ENCODE peak calls at places on chromosomes 3 and 15, in nine cellular contexts. One of them, this sample, is unnamed. For H3K27me3, the result is how much of the 10 kb centered on the place peaks cover.

GRCh38 chr3:77906102-77906709 is 866.3 kb downstream of the ROBO2 start:
- DNase-seq in MM.1S: no peak
- DNase-seq in right cardiac atrium: no peak
- DNase-seq in MG63: no peak
- DNase-seq in AG04450: no peak
- DNase-seq in small intestine: no peak
- DNase-seq in spleen: no peak
- DNase-seq in left lung: no peak
- DNase-seq in left ventricle myocardium inferior: no peak
- DNase-seq in this sample: no peak

GRCh38 chr3:193872265-193872753 is 263.6 kb upstream of the HES1 start:
- DNase-seq in AG04450: peak
- DNase-seq in spleen: no peak
- DNase-seq in right cardiac atrium: no peak
- DNase-seq in MG63: peak
- DNase-seq in left ventricle myocardium inferior: no peak
- DNase-seq in MM.1S: peak
- DNase-seq in left lung: no peak
- DNase-seq in small intestine: peak
- DNase-seq in this sample: no peak

GRCh38 chr3:20055020-20055775 is 15.0 kb downstream of the KAT2B start:
- DNase-seq in spleen: no peak
- DNase-seq in MM.1S: peak
- DNase-seq in AG04450: no peak
- DNase-seq in MG63: no peak
- DNase-seq in left lung: no peak
- DNase-seq in left ventricle myocardium inferior: no peak
- DNase-seq in small intestine: no peak
- DNase-seq in right cardiac atrium: no peak
- DNase-seq in this sample: no peak

GRCh38 chr3:17954801-17955200 is 212.4 kb upstream of the TBC1D5 start:
- DNase-seq in left lung: no peak
- DNase-seq in spleen: no peak
- DNase-seq in right cardiac atrium: no peak
- DNase-seq in AG04450: no peak
- DNase-seq in MG63: no peak
- DNase-seq in small intestine: no peak
- DNase-seq in left ventricle myocardium inferior: no peak
- DNase-seq in MM.1S: no peak
- DNase-seq in this sample: no peak

GRCh38 chr3:50167069-50167781 is 12.1 kb downstream of the SEMA3F start:
- DNase-seq in spleen: no peak
- DNase-seq in right cardiac atrium: no peak
- DNase-seq in AG04450: no peak
- DNase-seq in left lung: no peak
- DNase-seq in MM.1S: no peak
- DNase-seq in small intestine: peak
- DNase-seq in left ventricle myocardium inferior: no peak
- DNase-seq in MG63: peak
- DNase-seq in this sample: no peak

GRCh38 chr15:77455696-77456293 is 35.1 kb downstream of the HMG20A start:
- DNase-seq in spleen: no peak
- DNase-seq in AG04450: peak
- DNase-seq in MG63: peak
- DNase-seq in MM.1S: no peak
- DNase-seq in left ventricle myocardium inferior: no peak
- DNase-seq in small intestine: no peak
- DNase-seq in left lung: no peak
- DNase-seq in right cardiac atrium: no peak
- DNase-seq in this sample: no peak

GRCh38 chr15:59115047-59115446 is 10.1 kb downstream of the CCNB2 start:
- DNase-seq in MM.1S: no peak
- DNase-seq in right cardiac atrium: no peak
- DNase-seq in spleen: no peak
- DNase-seq in AG04450: no peak
- DNase-seq in left lung: no peak
- DNase-seq in small intestine: no peak
- DNase-seq in left ventricle myocardium inferior: no peak
- DNase-seq in MG63: no peak
- DNase-seq in this sample: no peak

GRCh38 chr3:177977381-177978158 is 558.7 kb upstream of the KCNMB2 start:
- DNase-seq in spleen: no peak
- DNase-seq in MM.1S: no peak
- DNase-seq in right cardiac atrium: no peak
- DNase-seq in left ventricle myocardium inferior: no peak
- DNase-seq in small intestine: no peak
- DNase-seq in AG04450: peak
- DNase-seq in left lung: no peak
- DNase-seq in MG63: peak
- DNase-seq in this sample: no peak

GRCh38 chr15:84081391-84082168 is 154.0 kb upstream of the GOLGA6L4 start:
- DNase-seq in spleen: no peak
- DNase-seq in right cardiac atrium: no peak
- DNase-seq in AG04450: no peak
- DNase-seq in MG63: no peak
- DNase-seq in MM.1S: no peak
- DNase-seq in small intestine: no peak
- DNase-seq in left ventricle myocardium inferior: no peak
- DNase-seq in left lung: no peak
- DNase-seq in this sample: no peak

GRCh38 chr15:84082739-84083138 is 152.8 kb upstream of the GOLGA6L4 start:
- DNase-seq in left lung: no peak
- DNase-seq in right cardiac atrium: no peak
- DNase-seq in left ventricle myocardium inferior: no peak
- DNase-seq in spleen: no peak
- DNase-seq in MG63: no peak
- DNase-seq in small intestine: no peak
- DNase-seq in AG04450: no peak
- DNase-seq in MM.1S: no peak
- DNase-seq in this sample: no peak

DNA sequence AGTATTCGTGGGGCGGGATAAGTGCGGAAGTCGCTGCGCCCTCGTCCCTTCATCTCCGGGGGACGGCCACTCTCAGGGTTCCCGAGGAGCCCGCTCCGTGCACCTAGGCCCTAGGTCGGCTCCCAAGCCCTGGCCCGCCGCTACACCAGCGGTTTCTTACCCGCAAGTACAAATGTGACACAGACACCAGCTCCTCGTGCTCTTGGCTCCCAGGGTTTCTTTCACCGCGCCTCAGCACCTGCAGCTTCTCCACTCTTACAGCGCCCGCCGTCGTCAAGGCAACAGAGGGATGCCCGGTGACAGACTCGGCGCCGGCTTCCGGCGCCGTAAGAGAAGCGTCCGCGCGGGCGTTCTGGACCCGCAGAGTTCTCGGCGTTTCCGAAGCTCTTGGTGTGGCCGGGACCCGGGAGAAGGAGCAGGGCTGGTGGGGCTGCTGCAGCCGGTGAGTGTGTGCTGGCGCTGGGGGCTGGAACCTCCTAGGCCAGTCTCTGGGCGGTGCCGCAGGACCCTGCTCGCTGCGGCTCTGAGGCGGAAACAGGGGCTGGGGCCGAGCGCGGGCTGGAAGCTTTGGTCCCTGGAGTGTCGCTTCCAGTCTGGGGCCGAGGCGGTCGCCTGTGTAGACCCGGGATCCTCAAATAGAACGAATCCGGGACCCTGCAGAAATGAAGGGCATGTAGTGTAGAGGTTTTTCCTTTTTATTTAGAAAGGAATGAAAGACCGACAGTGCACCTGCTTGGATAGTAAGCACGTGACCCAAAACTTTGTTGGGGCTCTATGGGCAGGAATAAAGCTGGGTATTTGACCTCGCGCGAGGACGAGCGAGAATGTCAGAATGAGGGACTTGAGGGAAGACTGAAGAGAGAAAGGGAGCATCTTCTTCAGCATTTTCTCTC is 155.4 kb upstream of the GOLGA6L4 start:
- DNase-seq in MM.1S: peak
- DNase-seq in spleen: peak
- DNase-seq in left lung: peak
- DNase-seq in MG63: no peak
- DNase-seq in right cardiac atrium: peak
- DNase-seq in AG04450: no peak
- DNase-seq in left ventricle myocardium inferior: peak
- DNase-seq in small intestine: peak
- DNase-seq in this sample: peak
- H3K27me3 ChIP-seq in MM.1S: under half
- H3K27me3 ChIP-seq in spleen: under half
- H3K27me3 ChIP-seq in left lung: under half
- H3K27me3 ChIP-seq in MG63: under half
- H3K27me3 ChIP-seq in right cardiac atrium: under half
- H3K27me3 ChIP-seq in AG04450: under half
- H3K27me3 ChIP-seq in left ventricle myocardium inferior: half or more
- H3K27me3 ChIP-seq in small intestine: under half
- H3K27me3 ChIP-seq in this sample: half or more

GRCh38 chr3:10550705-10551104 is 45.3 kb upstream of the ATP2B2 start:
- DNase-seq in AG04450: no peak
- DNase-seq in MM.1S: no peak
- DNase-seq in small intestine: no peak
- DNase-seq in spleen: no peak
- DNase-seq in MG63: no peak
- DNase-seq in left lung: no peak
- DNase-seq in left ventricle myocardium inferior: no peak
- DNase-seq in right cardiac atrium: no peak
- DNase-seq in this sample: peak

GRCh38 chr3:10553586-10554235 is 48.3 kb upstream of the ATP2B2 start:
- DNase-seq in left ventricle myocardium inferior: no peak
- DNase-seq in small intestine: no peak
- DNase-seq in AG04450: no peak
- DNase-seq in right cardiac atrium: peak
- DNase-seq in MM.1S: no peak
- DNase-seq in left lung: no peak
- DNase-seq in spleen: no peak
- DNase-seq in MG63: no peak
- DNase-seq in this sample: peak

GRCh38 chr3:10551139-10551538 is 45.8 kb upstream of the ATP2B2 start:
- DNase-seq in AG04450: no peak
- DNase-seq in right cardiac atrium: no peak
- DNase-seq in MM.1S: no peak
- DNase-seq in spleen: no peak
- DNase-seq in MG63: no peak
- DNase-seq in left ventricle myocardium inferior: no peak
- DNase-seq in left lung: no peak
- DNase-seq in small intestine: no peak
- DNase-seq in this sample: peak

GRCh38 chr3:10552631-10552943 is 47.2 kb upstream of the ATP2B2 start:
- DNase-seq in spleen: no peak
- DNase-seq in right cardiac atrium: no peak
- DNase-seq in left lung: no peak
- DNase-seq in AG04450: no peak
- DNase-seq in small intestine: no peak
- DNase-seq in MG63: no peak
- DNase-seq in MM.1S: no peak
- DNase-seq in left ventricle myocardium inferior: no peak
- DNase-seq in this sample: peak

DNA sequence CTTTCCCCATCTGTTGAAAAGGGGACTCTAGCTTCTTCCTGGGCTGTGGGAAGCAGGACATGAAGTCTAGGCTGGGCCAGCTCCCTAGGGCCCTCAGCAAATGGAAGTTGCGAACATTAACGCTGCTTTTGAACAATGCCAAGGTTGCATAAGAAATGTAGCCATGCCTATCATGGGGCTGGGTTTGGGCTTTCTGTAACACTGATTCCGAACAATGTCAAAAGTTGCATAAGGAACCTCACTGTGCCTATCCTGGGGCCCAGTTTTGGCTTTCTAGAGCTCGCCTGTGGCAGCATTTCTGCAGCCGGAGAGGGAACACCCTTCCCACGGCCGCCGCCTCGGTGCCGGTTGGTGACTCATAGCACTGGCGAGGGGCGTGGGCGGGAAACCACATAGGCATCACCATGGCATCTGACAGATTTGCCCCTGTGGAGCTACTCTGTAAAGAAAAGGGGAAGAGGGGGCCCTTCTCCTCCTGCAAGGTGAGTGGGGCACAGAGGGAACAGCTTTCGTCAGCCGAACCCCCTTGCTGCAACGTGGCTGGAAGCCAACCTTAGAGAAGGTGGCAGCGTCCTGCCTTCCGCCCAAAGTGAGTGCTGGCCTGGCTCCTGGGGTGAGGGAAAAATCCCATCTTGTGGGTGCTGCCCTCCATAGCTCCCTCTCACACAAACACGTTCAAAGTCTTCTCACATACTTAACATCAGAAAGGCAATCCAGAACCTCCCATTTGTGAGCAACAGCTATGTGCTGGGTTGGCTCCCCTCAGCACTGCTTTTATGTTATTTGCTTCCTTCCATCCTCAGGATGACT is 46.6 kb upstream of the ATP2B2 start:
- DNase-seq in spleen: no peak
- DNase-seq in small intestine: no peak
- DNase-seq in left ventricle myocardium inferior: no peak
- DNase-seq in MM.1S: no peak
- DNase-seq in MG63: peak
- DNase-seq in AG04450: no peak
- DNase-seq in right cardiac atrium: peak
- DNase-seq in left lung: peak
- DNase-seq in this sample: peak
- H3K27me3 ChIP-seq in spleen: under half
- H3K27me3 ChIP-seq in small intestine: under half
- H3K27me3 ChIP-seq in left ventricle myocardium inferior: under half
- H3K27me3 ChIP-seq in MM.1S: under half
- H3K27me3 ChIP-seq in MG63: under half
- H3K27me3 ChIP-seq in AG04450: under half
- H3K27me3 ChIP-seq in right cardiac atrium: under half
- H3K27me3 ChIP-seq in left lung: under half
- H3K27me3 ChIP-seq in this sample: under half

DNA sequence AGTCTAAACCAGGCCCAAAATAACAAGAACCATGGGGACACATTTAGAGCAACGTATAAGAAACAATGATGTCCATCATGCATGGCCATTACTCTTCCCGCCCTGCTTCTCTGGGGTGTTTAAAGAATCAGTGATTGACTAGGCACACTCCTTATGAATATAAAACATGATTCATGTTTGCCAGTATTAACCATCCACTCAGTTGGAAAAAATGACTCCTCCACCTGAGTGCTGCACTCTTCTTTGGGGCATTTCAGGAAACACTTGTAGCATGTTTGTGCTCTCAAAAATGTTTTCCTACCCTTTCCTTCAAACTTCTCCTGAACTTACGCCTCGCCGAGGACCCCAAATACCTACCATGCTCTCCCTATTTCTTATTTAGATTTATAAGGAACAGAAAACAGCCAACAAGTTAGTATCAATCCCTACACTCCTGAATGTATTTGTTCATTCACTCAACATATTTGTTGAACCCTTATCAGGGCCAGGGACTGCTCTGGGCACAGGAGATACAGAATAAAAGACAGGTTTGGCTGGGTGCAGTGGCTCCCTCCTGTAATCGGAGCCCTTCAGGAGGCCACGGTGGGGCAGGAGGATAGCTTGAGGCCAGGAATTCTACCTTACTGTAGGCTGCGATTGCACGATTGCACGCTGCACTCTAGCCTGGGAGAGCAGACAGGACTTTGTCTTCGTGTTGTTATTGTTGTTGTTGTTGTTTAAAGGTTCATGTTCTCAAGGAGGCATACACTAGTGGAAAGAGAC is 137.0 kb downstream of the TMCO5A start:
- DNase-seq in spleen: no peak
- DNase-seq in small intestine: no peak
- DNase-seq in right cardiac atrium: no peak
- DNase-seq in left ventricle myocardium inferior: no peak
- DNase-seq in MM.1S: no peak
- DNase-seq in left lung: no peak
- DNase-seq in AG04450: no peak
- DNase-seq in MG63: no peak
- DNase-seq in this sample: no peak
- H3K27me3 ChIP-seq in spleen: under half
- H3K27me3 ChIP-seq in small intestine: under half
- H3K27me3 ChIP-seq in right cardiac atrium: under half
- H3K27me3 ChIP-seq in left ventricle myocardium inferior: under half
- H3K27me3 ChIP-seq in MM.1S: under half
- H3K27me3 ChIP-seq in left lung: under half
- H3K27me3 ChIP-seq in AG04450: under half
- H3K27me3 ChIP-seq in MG63: under half
- H3K27me3 ChIP-seq in this sample: under half

DNA sequence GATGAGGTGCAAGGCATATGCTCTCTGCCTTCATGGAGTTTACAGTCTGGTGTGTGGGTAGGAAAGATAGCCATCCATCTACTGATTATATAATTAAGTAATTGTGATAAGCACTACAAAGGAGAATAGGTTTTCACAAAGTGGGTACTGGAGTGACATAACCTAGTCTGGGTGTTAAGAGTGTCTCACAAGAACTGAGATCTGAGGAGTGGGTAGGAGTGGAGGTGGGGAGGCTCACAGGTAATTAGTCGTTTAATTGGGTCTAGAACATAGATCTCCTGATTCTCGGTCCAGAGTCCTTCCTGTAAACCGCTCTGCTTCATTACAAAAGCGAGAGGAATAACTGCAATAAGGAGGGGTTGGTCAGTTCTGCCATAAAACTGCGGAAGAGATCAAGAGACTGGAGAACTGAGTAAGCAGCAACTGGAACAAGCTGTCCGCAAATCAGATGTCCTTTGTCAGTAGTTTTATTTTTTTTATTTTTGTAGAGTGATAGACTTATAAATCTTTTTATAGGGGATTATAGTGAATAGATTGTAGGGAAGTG is 2.2 kb downstream of the NEO1 start:
- DNase-seq in small intestine: peak
- DNase-seq in MG63: no peak
- DNase-seq in left lung: no peak
- DNase-seq in spleen: no peak
- DNase-seq in MM.1S: no peak
- DNase-seq in AG04450: no peak
- DNase-seq in left ventricle myocardium inferior: no peak
- DNase-seq in right cardiac atrium: no peak
- DNase-seq in this sample: no peak
- H3K27me3 ChIP-seq in small intestine: under half
- H3K27me3 ChIP-seq in MG63: under half
- H3K27me3 ChIP-seq in left lung: under half
- H3K27me3 ChIP-seq in spleen: under half
- H3K27me3 ChIP-seq in MM.1S: under half
- H3K27me3 ChIP-seq in AG04450: under half
- H3K27me3 ChIP-seq in left ventricle myocardium inferior: under half
- H3K27me3 ChIP-seq in right cardiac atrium: under half
- H3K27me3 ChIP-seq in this sample: under half